ENCODE peak calls at places on chromosomes 13 and 19, in seven cellular contexts. One of them, this sample, is unnamed.

GRCh38 chr13:108214511-108215383 is 589 bp downstream of the LIG4 start:
- DNase-seq in GM12878: no peak
- DNase-seq in colonic mucosa: peak
- DNase-seq in substantia nigra: no peak
- DNase-seq in fibroblast of mammary gland: no peak
- DNase-seq in stromal cell of bone marrow: no peak
- DNase-seq in T-helper 9 cell: no peak
- DNase-seq in this sample: no peak

GRCh38 chr19:14381689-14382474 is 638 bp downstream of the ADGRE5 start:
- DNase-seq in T-helper 9 cell: peak
- DNase-seq in GM12878: no peak
- DNase-seq in stromal cell of bone marrow: peak
- DNase-seq in colonic mucosa: peak
- DNase-seq in fibroblast of mammary gland: peak
- DNase-seq in substantia nigra: no peak
- DNase-seq in this sample: no peak

GRCh38 chr13:45296259-45296658 is 44.7 kb downstream of the TPT1 start:
- DNase-seq in substantia nigra: no peak
- DNase-seq in fibroblast of mammary gland: no peak
- DNase-seq in T-helper 9 cell: no peak
- DNase-seq in GM12878: no peak
- DNase-seq in colonic mucosa: no peak
- DNase-seq in stromal cell of bone marrow: no peak
- DNase-seq in this sample: no peak

GRCh38 chr19:42125536-42125935 is 6.7 kb downstream of the POU2F2 start:
- DNase-seq in fibroblast of mammary gland: no peak
- DNase-seq in substantia nigra: no peak
- DNase-seq in GM12878: no peak
- DNase-seq in colonic mucosa: no peak
- DNase-seq in stromal cell of bone marrow: no peak
- DNase-seq in T-helper 9 cell: no peak
- DNase-seq in this sample: no peak

GRCh38 chr13:98576963-98577822 is at the start of gene STK24:
- DNase-seq in stromal cell of bone marrow: peak
- DNase-seq in colonic mucosa: peak
- DNase-seq in T-helper 9 cell: peak
- DNase-seq in substantia nigra: peak
- DNase-seq in GM12878: no peak
- DNase-seq in fibroblast of mammary gland: peak
- DNase-seq in this sample: peak

GRCh38 chr13:114119196-114119595 is 13.2 kb downstream of the RASA3 start:
- DNase-seq in substantia nigra: no peak
- DNase-seq in GM12878: no peak
- DNase-seq in fibroblast of mammary gland: peak
- DNase-seq in T-helper 9 cell: no peak
- DNase-seq in stromal cell of bone marrow: peak
- DNase-seq in colonic mucosa: no peak
- DNase-seq in this sample: no peak

GRCh38 chr19:13850910-13851753 is 25.8 kb upstream of the NANOS3 start:
- DNase-seq in fibroblast of mammary gland: peak
- DNase-seq in colonic mucosa: peak
- DNase-seq in GM12878: no peak
- DNase-seq in substantia nigra: peak
- DNase-seq in stromal cell of bone marrow: peak
- DNase-seq in T-helper 9 cell: peak
- DNase-seq in this sample: no peak

GRCh38 chr19:29171525-29171924 is 41.4 kb downstream of the UQCRFS1 start:
- DNase-seq in substantia nigra: no peak
- DNase-seq in GM12878: no peak
- DNase-seq in colonic mucosa: no peak
- DNase-seq in T-helper 9 cell: no peak
- DNase-seq in fibroblast of mammary gland: no peak
- DNase-seq in stromal cell of bone marrow: no peak
- DNase-seq in this sample: no peak

GRCh38 chr19:7636691-7637373 is at the start of gene STXBP2:
- DNase-seq in T-helper 9 cell: peak
- DNase-seq in fibroblast of mammary gland: no peak
- DNase-seq in substantia nigra: no peak
- DNase-seq in colonic mucosa: peak
- DNase-seq in GM12878: peak
- DNase-seq in stromal cell of bone marrow: no peak
- DNase-seq in this sample: peak

GRCh38 chr19:11092181-11092538 is 2.9 kb downstream of the LDLR start:
- DNase-seq in stromal cell of bone marrow: peak
- DNase-seq in colonic mucosa: no peak
- DNase-seq in T-helper 9 cell: peak
- DNase-seq in GM12878: no peak
- DNase-seq in fibroblast of mammary gland: peak
- DNase-seq in substantia nigra: no peak
- DNase-seq in this sample: no peak

GRCh38 chr13:85093808-85094207 is 705.4 kb downstream of the SLITRK6 start:
- DNase-seq in fibroblast of mammary gland: peak
- DNase-seq in stromal cell of bone marrow: no peak
- DNase-seq in T-helper 9 cell: no peak
- DNase-seq in substantia nigra: no peak
- DNase-seq in GM12878: no peak
- DNase-seq in colonic mucosa: no peak
- DNase-seq in this sample: no peak

GRCh38 chr13:44108345-44108858 is 228.7 kb downstream of the LACC1 start:
- DNase-seq in colonic mucosa: peak
- DNase-seq in T-helper 9 cell: no peak
- DNase-seq in GM12878: no peak
- DNase-seq in substantia nigra: no peak
- DNase-seq in stromal cell of bone marrow: no peak
- DNase-seq in fibroblast of mammary gland: peak
- DNase-seq in this sample: no peak

GRCh38 chr19:14871619-14872230 is 14.2 kb downstream of the OR7A17 start:
- DNase-seq in fibroblast of mammary gland: peak
- DNase-seq in GM12878: peak
- DNase-seq in stromal cell of bone marrow: no peak
- DNase-seq in T-helper 9 cell: no peak
- DNase-seq in substantia nigra: no peak
- DNase-seq in colonic mucosa: no peak
- DNase-seq in this sample: no peak

GRCh38 chr13:28313579-28313978 is 175.2 kb downstream of the PAN3 start:
- DNase-seq in substantia nigra: no peak
- DNase-seq in GM12878: no peak
- DNase-seq in T-helper 9 cell: no peak
- DNase-seq in stromal cell of bone marrow: no peak
- DNase-seq in colonic mucosa: no peak
- DNase-seq in fibroblast of mammary gland: peak
- DNase-seq in this sample: no peak

GRCh38 chr13:31538067-31539042 is 201.0 kb upstream of the RXFP2 start:
- DNase-seq in substantia nigra: no peak
- DNase-seq in stromal cell of bone marrow: peak
- DNase-seq in fibroblast of mammary gland: peak
- DNase-seq in T-helper 9 cell: no peak
- DNase-seq in colonic mucosa: peak
- DNase-seq in GM12878: no peak
- DNase-seq in this sample: no peak

GRCh38 chr13:40109324-40109958 is 454.0 kb downstream of the COG6 start:
- DNase-seq in stromal cell of bone marrow: peak
- DNase-seq in substantia nigra: no peak
- DNase-seq in colonic mucosa: no peak
- DNase-seq in fibroblast of mammary gland: peak
- DNase-seq in T-helper 9 cell: no peak
- DNase-seq in GM12878: no peak
- DNase-seq in this sample: no peak

GRCh38 chr13:110109910-110110309 is 197.0 kb downstream of the COL4A1 start:
- DNase-seq in substantia nigra: peak
- DNase-seq in T-helper 9 cell: no peak
- DNase-seq in GM12878: no peak
- DNase-seq in fibroblast of mammary gland: peak
- DNase-seq in stromal cell of bone marrow: peak
- DNase-seq in colonic mucosa: peak
- DNase-seq in this sample: no peak

GRCh38 chr13:49346460-49346859 is 97.4 kb downstream of the CAB39L start:
- DNase-seq in T-helper 9 cell: no peak
- DNase-seq in GM12878: no peak
- DNase-seq in fibroblast of mammary gland: no peak
- DNase-seq in substantia nigra: no peak
- DNase-seq in colonic mucosa: no peak
- DNase-seq in stromal cell of bone marrow: no peak
- DNase-seq in this sample: no peak

GRCh38 chr19:45271098-45271497 is 20.0 kb downstream of the MARK4 start:
- DNase-seq in fibroblast of mammary gland: no peak
- DNase-seq in colonic mucosa: no peak
- DNase-seq in T-helper 9 cell: no peak
- DNase-seq in GM12878: no peak
- DNase-seq in substantia nigra: no peak
- DNase-seq in stromal cell of bone marrow: no peak
- DNase-seq in this sample: no peak

GRCh38 chr19:10105241-10106099 is 692 bp upstream of the PPAN start:
- DNase-seq in T-helper 9 cell: peak
- DNase-seq in fibroblast of mammary gland: no peak
- DNase-seq in GM12878: peak
- DNase-seq in substantia nigra: no peak
- DNase-seq in colonic mucosa: peak
- DNase-seq in stromal cell of bone marrow: no peak
- DNase-seq in this sample: no peak

GRCh38 chr13:29621841-29622240 is 26.4 kb upstream of the SLC7A1 start:
- DNase-seq in substantia nigra: no peak
- DNase-seq in fibroblast of mammary gland: no peak
- DNase-seq in GM12878: no peak
- DNase-seq in T-helper 9 cell: no peak
- DNase-seq in stromal cell of bone marrow: no peak
- DNase-seq in colonic mucosa: no peak
- DNase-seq in this sample: no peak

GRCh38 chr19:31979949-31980670 is 365.3 kb upstream of the ZNF507 start:
- DNase-seq in colonic mucosa: no peak
- DNase-seq in GM12878: no peak
- DNase-seq in fibroblast of mammary gland: no peak
- DNase-seq in T-helper 9 cell: no peak
- DNase-seq in stromal cell of bone marrow: no peak
- DNase-seq in substantia nigra: no peak
- DNase-seq in this sample: no peak

GRCh38 chr13:44768233-44768632 is 192.1 kb upstream of the TSC22D1 start:
- DNase-seq in stromal cell of bone marrow: no peak
- DNase-seq in fibroblast of mammary gland: no peak
- DNase-seq in substantia nigra: no peak
- DNase-seq in T-helper 9 cell: no peak
- DNase-seq in colonic mucosa: no peak
- DNase-seq in GM12878: peak
- DNase-seq in this sample: no peak

GRCh38 chr19:4722671-4723464 is 774 bp downstream of the DPP9 start:
- DNase-seq in stromal cell of bone marrow: no peak
- DNase-seq in T-helper 9 cell: no peak
- DNase-seq in fibroblast of mammary gland: peak
- DNase-seq in GM12878: no peak
- DNase-seq in substantia nigra: no peak
- DNase-seq in colonic mucosa: peak
- DNase-seq in this sample: no peak

GRCh38 chr13:39023316-39023715 is 14.6 kb downstream of the PROSER1 start:
- DNase-seq in stromal cell of bone marrow: no peak
- DNase-seq in fibroblast of mammary gland: peak
- DNase-seq in GM12878: no peak
- DNase-seq in T-helper 9 cell: no peak
- DNase-seq in colonic mucosa: no peak
- DNase-seq in substantia nigra: no peak
- DNase-seq in this sample: no peak

GRCh38 chr19:1455336-1456120 is 5.6 kb downstream of the APC2 start:
- DNase-seq in T-helper 9 cell: no peak
- DNase-seq in colonic mucosa: peak
- DNase-seq in stromal cell of bone marrow: no peak
- DNase-seq in fibroblast of mammary gland: peak
- DNase-seq in GM12878: no peak
- DNase-seq in substantia nigra: peak
- DNase-seq in this sample: no peak

GRCh38 chr19:46211201-46211881 is 18.2 kb upstream of the IGFL1 start:
- DNase-seq in GM12878: no peak
- DNase-seq in fibroblast of mammary gland: no peak
- DNase-seq in stromal cell of bone marrow: no peak
- DNase-seq in T-helper 9 cell: no peak
- DNase-seq in colonic mucosa: no peak
- DNase-seq in substantia nigra: no peak
- DNase-seq in this sample: no peak

GRCh38 chr13:62613819-62614218 is 1198.2 kb upstream of the PCDH20 start:
- DNase-seq in stromal cell of bone marrow: no peak
- DNase-seq in GM12878: no peak
- DNase-seq in substantia nigra: no peak
- DNase-seq in colonic mucosa: no peak
- DNase-seq in fibroblast of mammary gland: no peak
- DNase-seq in T-helper 9 cell: no peak
- DNase-seq in this sample: no peak